ENCODE peak calls at places on chromosomes 13 and 19, in eight cellular contexts. One of them, this sample, is unnamed.

GRCh38 chr19:17832443-17833208 is 11.3 kb upstream of the INSL3 start:
- DNase-seq in fibroblast of villous mesenchyme: no peak
- DNase-seq in fibroblast of pulmonary artery: no peak
- DNase-seq in choroid plexus epithelial cell: no peak
- DNase-seq in GM23338: no peak
- DNase-seq in heart right ventricle: no peak
- DNase-seq in right atrium auricular region: no peak
- DNase-seq in dorsolateral prefrontal cortex: no peak
- DNase-seq in this sample: no peak

GRCh38 chr13:40539954-40540706 is 126.3 kb downstream of the FOXO1 start:
- DNase-seq in fibroblast of villous mesenchyme: peak
- DNase-seq in fibroblast of pulmonary artery: peak
- DNase-seq in choroid plexus epithelial cell: peak
- DNase-seq in GM23338: peak
- DNase-seq in heart right ventricle: no peak
- DNase-seq in right atrium auricular region: no peak
- DNase-seq in dorsolateral prefrontal cortex: no peak
- DNase-seq in this sample: peak

GRCh38 chr13:43561081-43561480 is 225.7 kb downstream of the ENOX1 start:
- DNase-seq in fibroblast of villous mesenchyme: no peak
- DNase-seq in fibroblast of pulmonary artery: no peak
- DNase-seq in choroid plexus epithelial cell: no peak
- DNase-seq in GM23338: no peak
- DNase-seq in heart right ventricle: no peak
- DNase-seq in right atrium auricular region: no peak
- DNase-seq in dorsolateral prefrontal cortex: no peak
- DNase-seq in this sample: no peak

GRCh38 chr19:31356587-31357314 is 7.5 kb upstream of the TSHZ3 start:
- DNase-seq in fibroblast of villous mesenchyme: no peak
- DNase-seq in fibroblast of pulmonary artery: no peak
- DNase-seq in choroid plexus epithelial cell: no peak
- DNase-seq in GM23338: peak
- DNase-seq in heart right ventricle: no peak
- DNase-seq in right atrium auricular region: no peak
- DNase-seq in dorsolateral prefrontal cortex: no peak
- DNase-seq in this sample: no peak

GRCh38 chr19:43510713-43511112 is 6.2 kb upstream of the PHLDB3 start:
- DNase-seq in fibroblast of villous mesenchyme: no peak
- DNase-seq in fibroblast of pulmonary artery: no peak
- DNase-seq in choroid plexus epithelial cell: no peak
- DNase-seq in GM23338: no peak
- DNase-seq in heart right ventricle: no peak
- DNase-seq in right atrium auricular region: no peak
- DNase-seq in dorsolateral prefrontal cortex: no peak
- DNase-seq in this sample: no peak

GRCh38 chr19:17220207-17220758 is 5.1 kb downstream of the USE1 start:
- DNase-seq in fibroblast of villous mesenchyme: peak
- DNase-seq in fibroblast of pulmonary artery: peak
- DNase-seq in choroid plexus epithelial cell: peak
- DNase-seq in GM23338: no peak
- DNase-seq in heart right ventricle: no peak
- DNase-seq in right atrium auricular region: peak
- DNase-seq in dorsolateral prefrontal cortex: no peak
- DNase-seq in this sample: peak

GRCh38 chr19:13841339-13842293 is 35.3 kb upstream of the NANOS3 start:
- DNase-seq in fibroblast of villous mesenchyme: no peak
- DNase-seq in fibroblast of pulmonary artery: no peak
- DNase-seq in choroid plexus epithelial cell: no peak
- DNase-seq in GM23338: no peak
- DNase-seq in heart right ventricle: peak
- DNase-seq in right atrium auricular region: no peak
- DNase-seq in dorsolateral prefrontal cortex: no peak
- DNase-seq in this sample: no peak

GRCh38 chr19:55305491-55305890 is 19.6 kb downstream of the TMEM150B start:
- DNase-seq in fibroblast of villous mesenchyme: peak
- DNase-seq in fibroblast of pulmonary artery: peak
- DNase-seq in choroid plexus epithelial cell: peak
- DNase-seq in GM23338: peak
- DNase-seq in heart right ventricle: peak
- DNase-seq in right atrium auricular region: no peak
- DNase-seq in dorsolateral prefrontal cortex: no peak
- DNase-seq in this sample: peak

GRCh38 chr13:97889803-97890202 is 63.7 kb upstream of the IPO5 start:
- DNase-seq in fibroblast of villous mesenchyme: peak
- DNase-seq in fibroblast of pulmonary artery: no peak
- DNase-seq in choroid plexus epithelial cell: no peak
- DNase-seq in GM23338: no peak
- DNase-seq in heart right ventricle: peak
- DNase-seq in right atrium auricular region: no peak
- DNase-seq in dorsolateral prefrontal cortex: no peak
- DNase-seq in this sample: no peak

GRCh38 chr13:71632721-71633120 is 234.3 kb downstream of the DACH1 start:
- DNase-seq in fibroblast of villous mesenchyme: no peak
- DNase-seq in fibroblast of pulmonary artery: peak
- DNase-seq in choroid plexus epithelial cell: no peak
- DNase-seq in GM23338: no peak
- DNase-seq in heart right ventricle: no peak
- DNase-seq in right atrium auricular region: no peak
- DNase-seq in dorsolateral prefrontal cortex: no peak
- DNase-seq in this sample: no peak

GRCh38 chr13:99431927-99432636 is 69.2 kb upstream of the TM9SF2 start:
- DNase-seq in fibroblast of villous mesenchyme: no peak
- DNase-seq in fibroblast of pulmonary artery: no peak
- DNase-seq in choroid plexus epithelial cell: no peak
- DNase-seq in GM23338: no peak
- DNase-seq in heart right ventricle: no peak
- DNase-seq in right atrium auricular region: no peak
- DNase-seq in dorsolateral prefrontal cortex: no peak
- DNase-seq in this sample: no peak

GRCh38 chr19:13207237-13208130 is 57.3 kb downstream of the IER2 start:
- DNase-seq in fibroblast of villous mesenchyme: no peak
- DNase-seq in fibroblast of pulmonary artery: no peak
- DNase-seq in choroid plexus epithelial cell: no peak
- DNase-seq in GM23338: peak
- DNase-seq in heart right ventricle: no peak
- DNase-seq in right atrium auricular region: no peak
- DNase-seq in dorsolateral prefrontal cortex: no peak
- DNase-seq in this sample: no peak

DNA sequence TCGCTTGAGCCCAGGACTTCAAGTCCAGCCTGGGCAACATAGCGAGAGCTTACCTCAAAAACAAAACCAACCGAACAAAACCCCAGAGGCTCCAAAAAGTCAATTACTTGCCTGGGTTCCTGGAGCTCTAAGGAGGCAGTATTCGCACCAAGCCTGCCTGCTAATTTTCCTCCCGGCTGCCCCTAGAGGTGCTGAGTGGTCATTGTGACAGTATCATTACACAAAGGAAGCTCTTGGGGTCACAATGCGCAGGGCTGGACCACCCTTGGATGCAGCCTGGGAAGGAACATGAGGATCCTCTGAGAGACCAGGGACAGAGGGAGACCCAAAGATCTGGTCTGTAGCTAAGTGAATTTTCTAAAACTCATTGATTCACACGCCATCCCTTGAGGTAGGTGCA is 8.5 kb upstream of the PEX11G start:
- DNase-seq in fibroblast of villous mesenchyme: no peak
- DNase-seq in fibroblast of pulmonary artery: no peak
- DNase-seq in choroid plexus epithelial cell: peak
- DNase-seq in GM23338: peak
- DNase-seq in heart right ventricle: no peak
- DNase-seq in right atrium auricular region: no peak
- DNase-seq in dorsolateral prefrontal cortex: no peak
- DNase-seq in this sample: peak
- TF ChIP-seq CTCF in fibroblast of villous mesenchyme: peak
- TF ChIP-seq CTCF in fibroblast of pulmonary artery: peak
- TF ChIP-seq CTCF in choroid plexus epithelial cell: peak
- TF ChIP-seq CTCF in GM23338: peak
- TF ChIP-seq CTCF in heart right ventricle: no peak
- TF ChIP-seq CTCF in right atrium auricular region: no peak
- TF ChIP-seq CTCF in dorsolateral prefrontal cortex: no peak
- TF ChIP-seq CTCF in this sample: no peak

DNA sequence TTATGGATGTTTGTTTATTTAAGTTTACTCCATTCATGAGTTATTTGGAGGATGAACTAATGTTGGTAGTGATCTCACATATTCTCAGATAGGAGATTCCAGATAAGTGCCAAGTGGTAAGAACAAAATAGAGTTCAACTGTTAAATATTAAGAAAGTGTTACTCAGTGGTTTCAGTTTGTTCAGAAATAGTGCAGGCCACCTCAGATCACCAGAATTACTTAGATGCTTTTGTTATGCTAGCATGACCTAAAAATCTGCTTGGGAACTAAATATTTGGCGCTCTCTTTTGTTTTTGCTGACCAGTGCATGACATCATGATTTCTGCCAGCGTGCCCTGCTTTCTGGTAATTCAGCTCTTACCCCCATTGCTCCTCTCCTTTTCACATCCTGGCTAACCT is 15.6 kb downstream of the CLDN10 start:
- DNase-seq in fibroblast of villous mesenchyme: no peak
- DNase-seq in fibroblast of pulmonary artery: no peak
- DNase-seq in choroid plexus epithelial cell: no peak
- DNase-seq in GM23338: no peak
- DNase-seq in heart right ventricle: no peak
- DNase-seq in right atrium auricular region: no peak
- DNase-seq in dorsolateral prefrontal cortex: no peak
- DNase-seq in this sample: no peak
- TF ChIP-seq CTCF in fibroblast of villous mesenchyme: no peak
- TF ChIP-seq CTCF in fibroblast of pulmonary artery: no peak
- TF ChIP-seq CTCF in choroid plexus epithelial cell: no peak
- TF ChIP-seq CTCF in GM23338: no peak
- TF ChIP-seq CTCF in heart right ventricle: no peak
- TF ChIP-seq CTCF in right atrium auricular region: no peak
- TF ChIP-seq CTCF in dorsolateral prefrontal cortex: no peak
- TF ChIP-seq CTCF in this sample: no peak

DNA sequence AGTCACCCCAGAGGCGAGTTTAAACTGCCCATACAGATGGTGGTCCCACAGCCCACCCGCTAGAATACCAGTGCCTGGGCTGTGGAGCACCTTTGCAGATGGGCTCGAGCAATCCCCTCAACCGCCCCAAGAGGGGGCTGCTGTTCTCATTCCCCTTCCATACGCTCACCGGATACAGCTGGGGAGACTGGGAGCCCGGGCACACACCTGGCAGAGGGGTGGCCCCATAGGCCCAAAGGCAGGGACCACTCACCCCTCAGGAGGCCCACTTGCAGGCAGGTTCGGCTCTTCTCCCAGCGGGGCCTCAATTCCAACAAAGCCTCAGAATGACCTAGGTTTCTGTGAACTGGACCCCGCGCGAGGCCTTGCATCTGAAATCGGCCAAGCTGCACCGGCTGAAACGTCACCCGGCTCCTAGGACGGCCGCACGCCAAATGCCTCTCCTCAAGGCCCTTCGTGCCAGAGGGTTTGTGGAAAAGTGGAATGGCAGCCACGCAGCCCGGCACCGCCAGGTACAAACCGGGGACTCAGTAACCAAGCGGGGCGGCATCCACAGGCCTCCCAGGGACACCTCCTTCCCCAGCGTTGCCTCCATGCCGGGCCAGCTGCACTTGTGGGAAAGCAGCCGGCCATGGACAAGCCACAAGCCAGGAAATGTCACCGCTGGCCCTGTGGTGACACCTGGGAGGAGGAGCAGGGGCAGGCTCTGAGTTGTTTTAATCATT is 18.7 kb downstream of the MLLT1 start:
- DNase-seq in fibroblast of villous mesenchyme: no peak
- DNase-seq in fibroblast of pulmonary artery: peak
- DNase-seq in choroid plexus epithelial cell: peak
- DNase-seq in GM23338: peak
- DNase-seq in heart right ventricle: no peak
- DNase-seq in right atrium auricular region: no peak
- DNase-seq in dorsolateral prefrontal cortex: no peak
- DNase-seq in this sample: peak
- TF ChIP-seq CTCF in fibroblast of villous mesenchyme: peak
- TF ChIP-seq CTCF in fibroblast of pulmonary artery: peak
- TF ChIP-seq CTCF in choroid plexus epithelial cell: peak
- TF ChIP-seq CTCF in GM23338: peak
- TF ChIP-seq CTCF in heart right ventricle: peak
- TF ChIP-seq CTCF in right atrium auricular region: peak
- TF ChIP-seq CTCF in dorsolateral prefrontal cortex: no peak
- TF ChIP-seq CTCF in this sample: peak

GRCh38 chr19:19475845-19476828 is 39.2 kb downstream of the TSSK6 start:
- DNase-seq in fibroblast of villous mesenchyme: peak
- DNase-seq in fibroblast of pulmonary artery: peak
- DNase-seq in choroid plexus epithelial cell: peak
- DNase-seq in GM23338: peak
- DNase-seq in heart right ventricle: no peak
- DNase-seq in right atrium auricular region: no peak
- DNase-seq in dorsolateral prefrontal cortex: no peak
- DNase-seq in this sample: no peak
- TF ChIP-seq CTCF in fibroblast of villous mesenchyme: peak
- TF ChIP-seq CTCF in fibroblast of pulmonary artery: peak
- TF ChIP-seq CTCF in choroid plexus epithelial cell: peak
- TF ChIP-seq CTCF in GM23338: peak
- TF ChIP-seq CTCF in heart right ventricle: peak
- TF ChIP-seq CTCF in right atrium auricular region: no peak
- TF ChIP-seq CTCF in dorsolateral prefrontal cortex: no peak
- TF ChIP-seq CTCF in this sample: no peak

GRCh38 chr13:66618702-66619101 is 611.4 kb downstream of the PCDH9 start:
- DNase-seq in fibroblast of villous mesenchyme: peak
- DNase-seq in fibroblast of pulmonary artery: peak
- DNase-seq in choroid plexus epithelial cell: peak
- DNase-seq in GM23338: peak
- DNase-seq in heart right ventricle: no peak
- DNase-seq in right atrium auricular region: no peak
- DNase-seq in dorsolateral prefrontal cortex: no peak
- DNase-seq in this sample: no peak
- TF ChIP-seq CTCF in fibroblast of villous mesenchyme: peak
- TF ChIP-seq CTCF in fibroblast of pulmonary artery: peak
- TF ChIP-seq CTCF in choroid plexus epithelial cell: peak
- TF ChIP-seq CTCF in GM23338: no peak
- TF ChIP-seq CTCF in heart right ventricle: peak
- TF ChIP-seq CTCF in right atrium auricular region: no peak
- TF ChIP-seq CTCF in dorsolateral prefrontal cortex: no peak
- TF ChIP-seq CTCF in this sample: no peak